ENCODE peak calls at places on chromosomes 13 and 19, in nine cellular contexts. J is IMR-90, R is amygdala, H is choroid plexus epithelial cell, A is stomach, X is NCI-H1694, O is myocyte, P is neural crest cell, K is NCI-H460. N is an unnamed sample.

GRCh38 chr13:52650731-52651130 is 1.9 kb upstream of the SUGT1 start:
- DNase-seq in A (no peak), O (no peak), J (no peak), R (no peak), X (no peak), H (no peak), P (no peak), K (no peak), N (no peak)

GRCh38 chr19:30344446-30345425 is 27.4 kb upstream of the ZNF536 start:
- DNase-seq in R (no peak), J (no peak), P (no peak), O (no peak), H (no peak), K (no peak), A (no peak), X (no peak), N (no peak)

GRCh38 chr13:110127986-110128511 is 178.9 kb downstream of the COL4A1 start:
- DNase-seq in P (no peak), H (peak; percentile 64), K (no peak), X (no peak), O (no peak), J (peak; percentile 49), A (no peak), R (no peak), N (peak; percentile 62)

GRCh38 chr13:21849323-21849722 is 178.4 kb downstream of the FGF9 start:
- DNase-seq in R (no peak), K (no peak), H (peak; percentile 0), A (no peak), X (no peak), P (no peak), O (no peak), J (peak; percentile 43), N (peak; percentile 3)

GRCh38 chr13:43298799-43299198 is 275.4 kb downstream of the DNAJC15 start:
- DNase-seq in H (no peak), J (no peak), O (no peak), K (no peak), P (no peak), X (peak; percentile 79), A (no peak), R (no peak), N (no peak)

GRCh38 chr13:108070925-108071324 is 144.4 kb downstream of the LIG4 start:
- DNase-seq in A (no peak), J (no peak), K (no peak), P (no peak), R (no peak), H (no peak), O (no peak), X (no peak), N (no peak)

GRCh38 chr19:2250765-2251576 is 1.8 kb downstream of the AMH start:
- DNase-seq in A (no peak), X (no peak), P (no peak), J (no peak), K (no peak), O (no peak), H (no peak), R (no peak), N (no peak)

GRCh38 chr19:15081911-15082310 is at the start of gene OR1I1:
- DNase-seq in O (no peak), P (no peak), A (no peak), H (no peak), R (no peak), K (no peak), X (no peak), J (no peak), N (no peak)

GRCh38 chr13:110914293-110915056 is 394 bp downstream of the ANKRD10 start:
- DNase-seq in O (no peak), R (peak; percentile 48), P (peak; percentile 71), X (peak; percentile 44), K (peak; percentile 50), H (peak; percentile 76), A (peak; percentile 77), J (peak; percentile 74), N (peak; percentile 75)

GRCh38 chr13:31172001-31172400 is 10.3 kb upstream of the HSPH1 start:
- DNase-seq in J (peak; percentile 44), H (peak; percentile 73), R (no peak), P (no peak), K (no peak), X (no peak), O (no peak), A (no peak), N (peak; percentile 69)

GRCh38 chr13:113437408-113438010 is 15.8 kb downstream of the ADPRHL1 start:
- DNase-seq in O (no peak), X (no peak), K (no peak), J (peak; percentile 7), P (peak; percentile 52), H (no peak), R (no peak), A (peak; percentile 60), N (no peak)

GRCh38 chr19:57212109-57212508 is 18.7 kb upstream of the AURKC start:
- DNase-seq in P (no peak), X (no peak), A (no peak), H (no peak), R (no peak), K (no peak), O (no peak), J (peak; percentile 33), N (no peak)

GRCh38 chr19:29371766-29372415 is 153.9 kb upstream of the VSTM2B start:
- DNase-seq in R (no peak), O (no peak), H (no peak), A (no peak), J (no peak), X (no peak), K (no peak), P (no peak), N (no peak)

GRCh38 chr13:33868343-33868994 is 50.5 kb downstream of the RFC3 start:
- DNase-seq in A (no peak), J (no peak), R (no peak), K (no peak), O (no peak), X (no peak), P (no peak), H (no peak), N (no peak)

GRCh38 chr13:65914707-65915106 is 1315.4 kb downstream of the PCDH9 start:
- DNase-seq in O (no peak), A (no peak), R (no peak), P (no peak), J (peak; percentile 72), H (peak; percentile 76), X (no peak), K (no peak), N (peak; percentile 85)

GRCh38 chr19:4781851-4782250 is 9.7 kb upstream of the FEM1A start:
- DNase-seq in P (no peak), X (no peak), R (no peak), H (no peak), O (no peak), J (no peak), A (no peak), K (no peak), N (no peak)

GRCh38 chr19:58557253-58558065 is 952 bp downstream of the UBE2M start:
- DNase-seq in P (no peak), O (no peak), K (no peak), R (no peak), A (no peak), J (no peak), X (no peak), H (no peak), N (no peak)

GRCh38 chr19:18135712-18136584 is 17.0 kb upstream of the PIK3R2 start:
- DNase-seq in J (no peak), H (no peak), X (no peak), P (no peak), R (no peak), K (no peak), O (no peak), A (no peak), N (no peak)

GRCh38 chr19:43739836-43740235 is 14.9 kb downstream of the SMG9 start:
- DNase-seq in H (no peak), K (no peak), O (no peak), A (peak; percentile 67), J (no peak), X (no peak), P (no peak), R (no peak), N (no peak)

GRCh38 chr13:58081301-58081820 is 449.8 kb downstream of the PCDH17 start:
- DNase-seq in R (no peak), X (no peak), A (no peak), K (no peak), H (no peak), J (no peak), P (no peak), O (no peak), N (no peak)

GRCh38 chr13:113845055-113845454 is 18.8 kb downstream of the GAS6 start:
- DNase-seq in H (no peak), A (no peak), K (no peak), O (no peak), R (no peak), X (no peak), P (no peak), J (no peak), N (no peak)

GRCh38 chr13:67390462-67391093 is 160.4 kb upstream of the PCDH9 start:
- DNase-seq in X (no peak), R (no peak), J (peak; percentile 76), P (no peak), K (no peak), O (no peak), A (no peak), H (peak; percentile 88), N (peak; percentile 88)

GRCh38 chr19:18440421-18440877 is 2.5 kb upstream of the ISYNA1 start:
- DNase-seq in J (no peak), O (no peak), H (no peak), K (peak; percentile 19), R (no peak), A (no peak), X (peak; percentile 15), P (no peak), N (no peak)

GRCh38 chr19:16889883-16890460 is 1.2 kb downstream of the F2RL3 start:
- DNase-seq in J (no peak), H (no peak), K (no peak), R (no peak), O (no peak), X (no peak), P (no peak), A (no peak), N (no peak)

GRCh38 chr13:18212873-18213272 is 968.8 kb downstream of the TUBA3C start:
- DNase-seq in K (peak; percentile 13), J (peak; percentile 1), A (no peak), P (no peak), X (no peak), H (peak; percentile 6), R (no peak), O (peak; percentile 16), N (no peak)

GRCh38 chr13:72166102-72166660 is 299.2 kb upstream of the DACH1 start:
- DNase-seq in H (no peak), P (no peak), X (no peak), J (no peak), A (no peak), O (peak; percentile 9), R (no peak), K (peak; percentile 6), N (no peak)

GRCh38 chr19:39021063-39021462 is 11.3 kb downstream of the FBXO27 start:
- DNase-seq in H (no peak), K (no peak), J (no peak), X (no peak), O (no peak), P (no peak), R (no peak), A (no peak), N (no peak)

GRCh38 chr13:27599845-27600553 is 20.3 kb downstream of the LNX2 start:
- DNase-seq in X (no peak), H (peak; percentile 84), K (peak; percentile 55), R (no peak), P (no peak), A (peak; percentile 34), J (peak; percentile 67), O (peak; percentile 85), N (peak; percentile 84)

GRCh38 chr13:114015608-114016295 is 41.9 kb upstream of the C13orf46 start:
- DNase-seq in J (peak; percentile 31), X (no peak), O (no peak), K (peak; percentile 28), H (peak; percentile 32), R (no peak), A (peak; percentile 64), P (no peak), N (no peak)

GRCh38 chr19:13060233-13060963 is 42.3 kb downstream of the LYL1 start:
- DNase-seq in R (no peak), K (no peak), H (no peak), J (no peak), X (no peak), O (no peak), A (no peak), P (peak; percentile 28), N (no peak)

GRCh38 chr19:47416667-47417033 is 2.7 kb downstream of the MEIS3 start:
- DNase-seq in R (no peak), X (no peak), O (no peak), P (no peak), H (no peak), A (no peak), K (no peak), J (no peak), N (no peak)

N was measured in iris pigment epithelial cell.